ENCODE peak calls at places on chromosomes 2 and 18, in four cellular contexts. H, T, O and Q are unnamed samples. For H3K4me1, the result is how much of the 10 kb centered on the place peaks cover.

GRCh38 chr2:241064802-241065354 is 37.2 kb downstream of the MTERF4 start:
- DNase-seq in H (no peak), T (no peak), O (no peak), Q (no peak)

GRCh38 chr2:10303634-10304378 is 1.1 kb downstream of the HPCAL1 start:
- DNase-seq in H (peak), T (peak), O (peak), Q (peak)

GRCh38 chr18:73924316-73924715 is 223.3 kb downstream of the FBXO15 start:
- DNase-seq in H (no peak), T (no peak), O (no peak), Q (no peak)

GRCh38 chr2:80238692-80239469 is 65.7 kb downstream of the LRRTM1 start:
- DNase-seq in H (peak), T (peak), O (peak), Q (peak)

GRCh38 chr18:59927246-59927825 is 27.5 kb downstream of the PMAIP1 start:
- DNase-seq in H (no peak), T (no peak), O (no peak), Q (no peak)

GRCh38 chr2:142649581-142649980 is 227.9 kb upstream of the KYNU start:
- DNase-seq in H (no peak), T (no peak), O (no peak), Q (no peak)

GRCh38 chr2:12932192-12932591 is 215.5 kb downstream of the TRIB2 start:
- DNase-seq in H (no peak), T (no peak), O (no peak), Q (no peak)

GRCh38 chr18:74507927-74508326 is 11.8 kb downstream of the CNDP2 start:
- DNase-seq in H (no peak), T (no peak), O (no peak), Q (peak)

GRCh38 chr2:127324635-127325034 is 30.7 kb upstream of the ERCC3 start:
- DNase-seq in H (no peak), T (no peak), O (no peak), Q (no peak)

GRCh38 chr2:240512109-240512485 is 45.7 kb downstream of the ANKMY1 start:
- DNase-seq in H (no peak), T (no peak), O (no peak), Q (no peak)

GRCh38 chr2:120963997-120964396 is 228.3 kb downstream of the GLI2 start:
- DNase-seq in H (no peak), T (no peak), O (no peak), Q (no peak)

GRCh38 chr2:85718006-85718391 is 23.8 kb downstream of the GNLY start:
- DNase-seq in H (no peak), T (no peak), O (no peak), Q (peak)

GRCh38 chr18:8894823-8895222 is 189.5 kb downstream of the MTCL1 start:
- DNase-seq in H (no peak), T (no peak), O (no peak), Q (no peak)

GRCh38 chr18:8893221-8893620 is 187.9 kb downstream of the MTCL1 start:
- DNase-seq in H (no peak), T (no peak), O (no peak), Q (no peak)

GRCh38 chr18:8893628-8894231 is 188.4 kb downstream of the MTCL1 start:
- DNase-seq in H (no peak), T (no peak), O (no peak), Q (no peak)

GRCh38 chr18:8889479-8889878 is 184.1 kb downstream of the MTCL1 start:
- DNase-seq in H (no peak), T (no peak), O (no peak), Q (no peak)

GRCh38 chr18:8890957-8891464 is 185.7 kb downstream of the MTCL1 start:
- DNase-seq in H (no peak), T (no peak), O (no peak), Q (no peak)
- TF ChIP-seq EP300 in H (peak), T (no peak), O (no peak), Q (no peak)

GRCh38 chr2:182647499-182647787 is 68.6 kb upstream of the DNAJC10 start:
- DNase-seq in H (no peak), T (no peak), O (no peak), Q (no peak)

GRCh38 chr2:182650704-182651103 is 65.4 kb upstream of the DNAJC10 start:
- DNase-seq in H (no peak), T (no peak), O (no peak), Q (no peak)

GRCh38 chr2:182646763-182647498 is 69.1 kb upstream of the DNAJC10 start:
- DNase-seq in H (no peak), T (no peak), O (no peak), Q (no peak)

GRCh38 chr2:182652326-182652725 is 63.7 kb upstream of the DNAJC10 start:
- DNase-seq in H (no peak), T (no peak), O (no peak), Q (no peak)

DNA sequence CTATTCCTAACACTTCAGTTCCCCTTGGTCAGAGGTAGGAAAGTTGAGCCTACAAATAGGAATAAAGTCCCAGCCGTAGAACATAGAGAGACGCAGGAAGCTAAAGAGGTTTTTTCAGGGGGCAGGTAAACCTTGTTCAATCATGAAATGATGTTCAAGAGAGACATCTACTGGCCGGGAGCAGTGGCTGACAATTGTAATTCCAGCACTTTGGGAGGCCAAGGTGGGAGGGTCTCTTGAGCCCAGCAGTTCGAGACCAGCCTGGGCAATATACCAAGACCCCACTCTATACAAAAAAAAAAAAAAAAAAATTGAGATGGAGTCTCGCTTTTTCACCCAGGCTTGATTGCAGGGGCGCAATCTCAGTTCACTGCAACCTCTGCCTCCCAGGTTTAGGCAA is 66.7 kb upstream of the DNAJC10 start:
- DNase-seq in H (no peak), T (no peak), O (peak), Q (no peak)
- H3K27ac ChIP-seq in H (no peak), T (no peak), O (no peak), Q (no peak)

GRCh38 chr2:176662771-176663170 is 393.5 kb downstream of the MTX2 start:
- DNase-seq in H (no peak), T (no peak), O (no peak), Q (no peak)

GRCh38 chr2:176664478-176664877 is 395.2 kb downstream of the MTX2 start:
- DNase-seq in H (no peak), T (no peak), O (no peak), Q (no peak)

GRCh38 chr2:176668879-176669395 is 399.7 kb downstream of the MTX2 start:
- DNase-seq in H (no peak), T (no peak), O (no peak), Q (no peak)

GRCh38 chr2:176669398-176670174 is 400.3 kb downstream of the MTX2 start:
- DNase-seq in H (no peak), T (no peak), O (no peak), Q (no peak)

DNA sequence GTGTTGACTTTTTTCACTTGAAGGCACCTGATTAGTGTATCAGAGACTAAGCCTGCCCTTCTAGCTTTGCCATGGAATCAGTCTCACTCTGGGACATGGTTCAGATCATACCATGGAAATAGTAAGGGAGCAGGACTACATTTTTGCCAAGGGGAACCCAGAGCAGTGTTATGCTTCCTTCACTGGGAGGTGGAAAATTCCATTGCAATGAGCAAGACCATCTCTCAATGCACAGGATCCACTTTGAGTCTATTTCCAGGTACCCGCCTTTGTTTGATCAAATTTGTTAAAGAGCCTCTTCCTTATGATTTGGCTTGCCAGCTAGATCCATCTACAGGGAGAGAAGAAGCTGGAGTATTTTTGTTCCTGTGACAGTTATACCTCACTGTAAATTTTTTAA is 395.8 kb downstream of the MTX2 start:
- DNase-seq in H (no peak), T (no peak), O (no peak), Q (no peak)
- H3K4me1 ChIP-seq in H (under half), T (under half), O (under half), Q (under half)

GRCh38 chr2:25851740-25852503 is 26.4 kb downstream of the ASXL2 start:
- DNase-seq in H (no peak), T (no peak), O (no peak), Q (no peak)
- TF ChIP-seq EP300 in H (no peak), T (no peak), O (no peak), Q (no peak)